ENCODE peak calls at places on chromosome 19, in five cellular contexts. E, P, I, D and V are unnamed samples.

GRCh38 chr19:24004166-24004565 is 82.8 kb upstream of the ZNF254 start:
- DNase-seq in D (no peak), P (no peak), I (no peak), E (no peak), V (no peak)

GRCh38 chr19:13252569-13253335 is 102.5 kb downstream of the IER2 start:
- DNase-seq in I (no peak), P (no peak), E (no peak), D (no peak), V (no peak)

GRCh38 chr19:3433313-3433712 is 47.0 kb downstream of the SMIM24 start:
- DNase-seq in P (no peak), E (no peak), I (no peak), D (no peak), V (no peak)

GRCh38 chr19:33080761-33081681 is at the start of gene GPATCH1:
- DNase-seq in P (peak; percentile 90), I (peak; percentile 73), D (peak; percentile 94), E (peak; percentile 87), V (peak; percentile 95)

GRCh38 chr19:13526552-13526951 is 20.3 kb upstream of the CACNA1A start:
- DNase-seq in P (no peak), I (peak; percentile 18), E (peak; percentile 27), D (no peak), V (no peak)

GRCh38 chr19:16001481-16002312 is 52.9 kb downstream of the OR10H4 start:
- DNase-seq in D (no peak), E (peak; percentile 66), I (peak; percentile 77), P (peak; percentile 61), V (peak; percentile 85)

GRCh38 chr19:50204811-50205675 is 1.6 kb downstream of the MYH14 start:
- DNase-seq in E (no peak), D (peak; percentile 85), P (no peak), I (no peak), V (no peak)

GRCh38 chr19:58229255-58229639 is 533 bp downstream of the ZNF544 start:
- DNase-seq in P (peak; percentile 37), D (peak; percentile 37), E (peak; percentile 29), I (peak; percentile 12), V (no peak)

GRCh38 chr19:57664269-57665127 is 4.2 kb upstream of the ZSCAN4 start:
- DNase-seq in D (peak; percentile 80), I (peak; percentile 31), E (peak; percentile 61), P (peak; percentile 49), V (peak; percentile 76)

GRCh38 chr19:17260842-17261325 is 3.7 kb downstream of the USHBP1 start:
- DNase-seq in P (peak; percentile 90), E (peak; percentile 78), I (peak; percentile 64), D (peak; percentile 90), V (peak; percentile 59)

GRCh38 chr19:49814010-49814409 is 918 bp upstream of the FUZ start:
- DNase-seq in P (peak; percentile 36), E (no peak), D (no peak), I (no peak), V (peak; percentile 40)

GRCh38 chr19:16587031-16588023 is 15.1 kb upstream of the SLC35E1 start:
- DNase-seq in E (peak; percentile 65), P (peak; percentile 31), D (peak; percentile 51), I (peak; percentile 67), V (peak; percentile 38)

GRCh38 chr19:58277748-58278147 is 1.0 kb upstream of the ZNF8 start:
- DNase-seq in I (no peak), D (no peak), P (no peak), E (no peak), V (no peak)

GRCh38 chr19:2625434-2625833 is 77.1 kb downstream of the GNG7 start:
- DNase-seq in D (peak; percentile 54), P (no peak), E (no peak), I (no peak), V (no peak)

GRCh38 chr19:6730941-6731670 is 6.3 kb downstream of the GPR108 start:
- DNase-seq in I (no peak), P (no peak), D (peak; percentile 22), E (no peak), V (no peak)

GRCh38 chr19:5131031-5131865 is 162.3 kb downstream of the KDM4B start:
- DNase-seq in I (no peak), D (no peak), E (no peak), P (no peak), V (no peak)

GRCh38 chr19:4523306-4524110 is 5.2 kb upstream of the PLIN4 start:
- DNase-seq in E (peak; percentile 48), D (peak; percentile 73), I (peak; percentile 10), P (no peak), V (peak; percentile 49)

GRCh38 chr19:49331616-49332055 is 3.6 kb upstream of the CD37 start:
- DNase-seq in D (no peak), P (peak; percentile 56), E (peak; percentile 51), I (peak; percentile 57), V (peak; percentile 23)

GRCh38 chr19:53019684-53020083 is 6.0 kb downstream of the ERVV-1 start:
- DNase-seq in P (no peak), D (no peak), I (no peak), E (no peak), V (no peak)

GRCh38 chr19:19120308-19121156 is 17.7 kb downstream of the TMEM161A start:
- DNase-seq in D (no peak), E (peak; percentile 80), P (peak; percentile 35), I (peak; percentile 62), V (no peak)

GRCh38 chr19:15464394-15465385 is at the start of gene RASAL3:
- DNase-seq in E (no peak), P (no peak), D (no peak), I (no peak), V (no peak)

GRCh38 chr19:56301886-56302620 is 12.6 kb downstream of the ZSCAN5A start:
- DNase-seq in E (no peak), I (no peak), D (no peak), P (no peak), V (no peak)

GRCh38 chr19:8148410-8149231 is 771 bp downstream of the FBN3 start:
- DNase-seq in D (no peak), P (no peak), I (no peak), E (no peak), V (peak; percentile 30)